ENCODE peak calls at places on chromosomes 1 and 21, in four cellular contexts. Z is body of pancreas, S is T-helper 1 cell, Y is SW480. H is an unnamed sample.

GRCh38 chr1:5423109-5423508 is 569.1 kb downstream of the NPHP4 start:
- DNase-seq in Z (peak; percentile 10), S (no peak), Y (peak; percentile 61), H (peak; percentile 63)

GRCh38 chr1:1083181-1084027 is 9.3 kb upstream of the RNF223 start:
- DNase-seq in Z (no peak), S (no peak), Y (no peak), H (peak; percentile 60)

GRCh38 chr1:26156285-26157038 is 2.4 kb upstream of the FAM110D start:
- DNase-seq in Z (no peak), S (no peak), Y (no peak), H (no peak)

GRCh38 chr21:40146201-40146890 is 279.1 kb downstream of the PCP4 start:
- DNase-seq in Z (no peak), S (no peak), Y (no peak), H (no peak)

GRCh38 chr1:173208146-173208545 is 1.0 kb upstream of the TNFSF4 start:
- DNase-seq in Z (no peak), S (no peak), Y (no peak), H (no peak)

GRCh38 chr1:161069201-161069685 is 448 bp downstream of the ARHGAP30 start:
- DNase-seq in Z (no peak), S (no peak), Y (no peak), H (no peak)

GRCh38 chr1:112271270-112271669 is 124.7 kb upstream of the CTTNBP2NL start:
- DNase-seq in Z (no peak), S (no peak), Y (no peak), H (no peak)

GRCh38 chr1:15727424-15727823 is 8.6 kb upstream of the SLC25A34 start:
- DNase-seq in Z (no peak), S (no peak), Y (no peak), H (no peak)

GRCh38 chr1:30462826-30463425 is 260.5 kb downstream of the MATN1 start:
- DNase-seq in Z (no peak), S (no peak), Y (no peak), H (peak; percentile 41)

GRCh38 chr1:9942399-9942938 is 722 bp downstream of the LZIC start:
- DNase-seq in Z (peak; percentile 32), S (no peak), Y (peak; percentile 65), H (no peak)

GRCh38 chr1:248714248-248714647 is 11.7 kb upstream of the OR14I1 start:
- DNase-seq in Z (no peak), S (no peak), Y (no peak), H (no peak)

GRCh38 chr1:2393471-2393877 is 1.8 kb downstream of the RER1 start:
- DNase-seq in Z (peak; percentile 66), S (no peak), Y (no peak), H (no peak)

GRCh38 chr1:212979340-212980122 is 29.2 kb downstream of the VASH2 start:
- DNase-seq in Z (no peak), S (no peak), Y (no peak), H (no peak)

GRCh38 chr1:19169642-19170041 is 40.4 kb downstream of the UBR4 start:
- DNase-seq in Z (no peak), S (no peak), Y (no peak), H (no peak)

GRCh38 chr21:17925900-17926299 is 106.7 kb upstream of the C21orf91 start:
- DNase-seq in Z (no peak), S (no peak), Y (peak; percentile 31), H (no peak)

GRCh38 chr1:182564605-182565004 is 24.5 kb downstream of the RNASEL start:
- DNase-seq in Z (no peak), S (no peak), Y (no peak), H (no peak)

H was measured in upper lobe of right lung.